ENCODE peak calls at places on chromosomes 16 and 17, in four cellular contexts. C, A, H and N are unnamed samples. For H3K36me3 and H3K27me3, the result is how much of the 10 kb centered on the place peaks cover.

GRCh38 chr16:89084411-89084810 is 9.2 kb upstream of the ACSF3 start:
- DNase-seq in C (no peak), A (no peak), H (no peak), N (no peak)

GRCh38 chr17:36892112-36892838 is 45.0 kb upstream of the LHX1 start:
- DNase-seq in C (peak), A (no peak), H (no peak), N (no peak)

GRCh38 chr17:357634-358033 is 5.0 kb upstream of the RPH3AL start:
- DNase-seq in C (no peak), A (no peak), H (no peak), N (no peak)

GRCh38 chr17:79382313-79382712 is 228.5 kb downstream of the RBFOX3 start:
- DNase-seq in C (no peak), A (no peak), H (no peak), N (no peak)

GRCh38 chr16:31181102-31181830 is 1.3 kb downstream of the FUS start:
- DNase-seq in C (no peak), A (no peak), H (peak), N (no peak)

GRCh38 chr16:66569131-66569530 is 2.9 kb downstream of the CMTM1 start:
- DNase-seq in C (no peak), A (no peak), H (peak), N (no peak)

GRCh38 chr17:78910885-78911284 is 7.9 kb upstream of the CEP295NL start:
- DNase-seq in C (no peak), A (no peak), H (no peak), N (no peak)

GRCh38 chr17:82754297-82755208 is 2.7 kb downstream of the TBCD start:
- DNase-seq in C (peak), A (no peak), H (no peak), N (no peak)

GRCh38 chr16:48117217-48118105 is 38.3 kb downstream of the ABCC12 start:
- DNase-seq in C (peak), A (no peak), H (no peak), N (peak)

GRCh38 chr17:62653002-62653830 is 25.7 kb downstream of the MRC2 start:
- DNase-seq in C (no peak), A (no peak), H (peak), N (peak)

GRCh38 chr17:42313773-42314566 is 25.7 kb downstream of the STAT5A start:
- DNase-seq in C (no peak), A (no peak), H (no peak), N (no peak)

GRCh38 chr17:76994237-76994637 is 126.0 kb downstream of the MGAT5B start:
- DNase-seq in C (no peak), A (no peak), H (no peak), N (no peak)

GRCh38 chr16:54193656-54194007 is 93.0 kb downstream of the IRX3 start:
- DNase-seq in C (peak), A (peak), H (peak), N (peak)

GRCh38 chr17:65978881-65979280 is 213.1 kb downstream of the CEP112 start:
- DNase-seq in C (no peak), A (no peak), H (peak), N (no peak)

GRCh38 chr16:53456625-53457024 is 22.4 kb downstream of the RBL2 start:
- DNase-seq in C (no peak), A (no peak), H (no peak), N (no peak)

GRCh38 chr17:1229354-1229890 is 40.8 kb upstream of the BHLHA9 start:
- DNase-seq in C (no peak), A (no peak), H (no peak), N (peak)

GRCh38 chr16:49528035-49528434 is 154.4 kb downstream of the C16orf78 start:
- DNase-seq in C (no peak), A (no peak), H (no peak), N (no peak)

GRCh38 chr16:2159052-2159838 is 3.7 kb downstream of the TRAF7 start:
- DNase-seq in C (no peak), A (no peak), H (peak), N (no peak)

GRCh38 chr17:28899212-28899815 is 1.8 kb upstream of the FLOT2 start:
- DNase-seq in C (no peak), A (no peak), H (no peak), N (no peak)

GRCh38 chr16:72198021-72198420 is 26.1 kb upstream of the PMFBP1 start:
- DNase-seq in C (no peak), A (no peak), H (peak), N (no peak)

GRCh38 chr17:49762148-49762941 is 1.6 kb downstream of the FAM117A start:
- DNase-seq in C (no peak), A (no peak), H (peak), N (no peak)

GRCh38 chr17:39623356-39623950 is 3.3 kb upstream of the PPP1R1B start:
- DNase-seq in C (no peak), A (peak), H (peak), N (peak)

GRCh38 chr17:39619786-39620101 is 7.0 kb upstream of the PPP1R1B start:
- DNase-seq in C (no peak), A (no peak), H (no peak), N (no peak)

GRCh38 chr17:39622380-39623006 is 4.3 kb upstream of the PPP1R1B start:
- DNase-seq in C (no peak), A (no peak), H (no peak), N (no peak)

GRCh38 chr17:39624313-39624712 is 2.4 kb upstream of the PPP1R1B start:
- DNase-seq in C (no peak), A (no peak), H (no peak), N (no peak)

GRCh38 chr17:39621523-39622379 is 5.0 kb upstream of the PPP1R1B start:
- DNase-seq in C (no peak), A (peak), H (peak), N (peak)
- H3K4me3 ChIP-seq in C (no peak), A (no peak), H (no peak), N (no peak)

GRCh38 chr16:84763629-84764028 is 56.2 kb upstream of the CRISPLD2 start:
- DNase-seq in C (no peak), A (no peak), H (no peak), N (no peak)
- H3K36me3 ChIP-seq in C (half or more), A (under half), H (under half), N (under half)

DNA sequence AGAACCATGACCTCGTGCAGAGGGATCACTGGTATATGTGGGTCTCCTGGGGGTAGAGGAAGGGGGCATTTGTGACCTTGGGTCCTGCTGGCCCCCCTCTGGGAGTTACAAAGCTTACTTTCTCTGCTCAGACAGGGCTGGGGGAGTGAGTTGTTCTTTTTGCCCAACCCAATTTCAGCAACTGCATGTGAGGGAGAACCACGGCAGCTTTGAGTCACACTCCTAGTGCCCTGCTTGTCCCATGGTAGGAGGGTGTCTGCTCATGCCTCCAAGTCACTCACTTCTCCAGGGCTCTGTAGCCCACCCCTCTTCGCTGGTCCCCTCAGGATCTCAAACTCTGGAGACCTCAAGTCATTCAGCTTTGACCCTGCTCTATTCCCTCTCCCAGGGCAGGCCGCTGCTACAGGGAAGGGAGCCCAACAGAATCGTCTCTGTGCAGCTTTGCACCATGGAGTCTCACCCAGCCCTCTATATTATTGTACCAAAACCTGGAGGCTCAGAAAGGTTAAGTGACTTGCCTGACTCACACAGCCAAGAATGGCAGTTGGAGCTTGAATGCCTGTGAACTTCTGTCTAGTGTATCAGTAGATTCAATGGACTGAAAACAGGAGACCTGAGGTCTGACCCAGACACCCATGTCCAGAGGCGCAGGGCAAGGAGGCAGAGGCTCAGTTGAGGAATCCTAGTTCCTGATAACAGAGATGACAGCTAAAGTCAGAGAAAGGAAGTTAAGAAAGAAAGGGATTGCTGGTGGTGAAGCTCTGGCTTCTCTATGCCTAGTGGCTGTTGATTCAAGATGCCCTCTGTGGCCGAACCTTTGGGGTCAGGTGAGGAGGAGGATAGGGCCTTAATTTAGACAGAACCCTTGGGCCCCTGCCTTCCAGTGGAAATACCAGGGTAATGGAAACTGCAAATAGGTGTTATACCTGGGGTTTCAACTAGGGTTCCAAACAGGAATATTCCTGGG is 14.6 kb upstream of the ETV4 start:
- DNase-seq in C (no peak), A (no peak), H (no peak), N (no peak)
- H3K27me3 ChIP-seq in C (under half), A (under half), H (under half), N (under half)

GRCh38 chr16:68466174-68466573 is 17.9 kb upstream of the SMPD3 start:
- DNase-seq in C (no peak), A (no peak), H (no peak), N (no peak)
- H3K4me3 ChIP-seq in C (no peak), A (no peak), H (no peak), N (no peak)

GRCh38 chr16:17013067-17013466 is 457.7 kb downstream of the XYLT1 start:
- DNase-seq in C (no peak), A (no peak), H (no peak), N (no peak)

GRCh38 chr16:17011712-17012111 is 459.0 kb downstream of the XYLT1 start:
- DNase-seq in C (no peak), A (no peak), H (no peak), N (no peak)

GRCh38 chr16:17017442-17017841 is 453.3 kb downstream of the XYLT1 start:
- DNase-seq in C (no peak), A (no peak), H (no peak), N (no peak)

GRCh38 chr16:17015702-17016101 is 455.1 kb downstream of the XYLT1 start:
- DNase-seq in C (no peak), A (no peak), H (no peak), N (no peak)

GRCh38 chr16:17014484-17015121 is 456.2 kb downstream of the XYLT1 start:
- DNase-seq in C (no peak), A (no peak), H (no peak), N (no peak)
- H3K36me3 ChIP-seq in C (under half), A (under half), H (under half), N (under half)

GRCh38 chr17:38743556-38744171 is 4.5 kb downstream of the PCGF2 start:
- DNase-seq in C (no peak), A (no peak), H (no peak), N (no peak)

GRCh38 chr17:38740806-38741205 is 7.3 kb downstream of the PCGF2 start:
- DNase-seq in C (no peak), A (no peak), H (no peak), N (no peak)

GRCh38 chr17:38742431-38743308 is 5.5 kb downstream of the PCGF2 start:
- DNase-seq in C (no peak), A (no peak), H (peak), N (no peak)

GRCh38 chr17:38741443-38741842 is 6.7 kb downstream of the PCGF2 start:
- DNase-seq in C (no peak), A (no peak), H (no peak), N (no peak)

DNA sequence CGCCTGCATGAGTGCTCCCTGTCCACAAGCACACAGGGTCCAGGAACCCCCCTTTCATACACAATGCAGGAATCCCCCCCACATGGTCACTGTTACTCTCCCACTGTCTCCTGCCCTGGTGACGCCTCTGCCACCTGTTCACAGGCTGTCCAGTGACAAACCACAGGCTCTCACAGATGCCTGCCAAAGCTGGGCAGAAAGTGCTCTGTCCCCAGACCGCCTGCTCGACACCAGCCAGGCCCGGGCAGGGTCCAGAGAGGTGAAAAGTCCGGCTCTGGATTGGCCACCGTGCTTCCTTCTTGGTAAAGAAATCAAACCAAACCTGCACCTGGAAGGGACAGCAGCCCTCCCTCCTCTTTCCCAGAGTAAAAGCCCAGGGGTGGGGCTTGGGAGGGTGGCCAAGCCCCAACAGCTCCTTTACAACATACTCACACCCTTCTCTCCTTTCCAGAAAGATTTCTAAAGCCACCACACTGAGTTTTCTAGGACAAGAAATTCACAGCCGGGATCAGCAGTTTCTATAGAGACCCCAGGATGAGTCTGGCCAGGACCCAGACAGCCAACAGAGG is 6.2 kb downstream of the PCGF2 start:
- DNase-seq in C (no peak), A (peak), H (no peak), N (no peak)
- H3K27me3 ChIP-seq in C (under half), A (under half), H (under half), N (under half)

DNA sequence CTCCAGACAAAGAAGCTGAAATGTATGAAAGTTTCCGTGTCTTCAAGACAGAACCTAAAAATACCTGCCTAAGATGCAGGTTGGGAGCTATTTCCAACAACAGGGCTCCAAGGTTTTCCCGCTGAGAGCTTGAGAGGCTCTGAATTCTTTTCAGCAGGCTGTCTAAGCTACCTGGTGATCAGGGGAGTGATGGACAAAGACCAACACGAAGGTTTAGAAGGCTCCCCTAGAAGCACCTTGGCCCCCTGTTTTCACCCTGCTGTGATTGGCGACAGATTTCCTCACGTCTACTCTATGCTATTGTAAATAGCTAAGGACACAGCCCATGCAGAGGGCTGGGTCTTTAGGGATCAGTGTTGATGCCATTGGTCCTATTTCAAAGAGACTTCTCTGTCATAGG is 275.2 kb upstream of the SALL1 start:
- DNase-seq in C (no peak), A (no peak), H (no peak), N (no peak)
- H3K4me3 ChIP-seq in C (no peak), A (no peak), H (no peak), N (no peak)

DNA sequence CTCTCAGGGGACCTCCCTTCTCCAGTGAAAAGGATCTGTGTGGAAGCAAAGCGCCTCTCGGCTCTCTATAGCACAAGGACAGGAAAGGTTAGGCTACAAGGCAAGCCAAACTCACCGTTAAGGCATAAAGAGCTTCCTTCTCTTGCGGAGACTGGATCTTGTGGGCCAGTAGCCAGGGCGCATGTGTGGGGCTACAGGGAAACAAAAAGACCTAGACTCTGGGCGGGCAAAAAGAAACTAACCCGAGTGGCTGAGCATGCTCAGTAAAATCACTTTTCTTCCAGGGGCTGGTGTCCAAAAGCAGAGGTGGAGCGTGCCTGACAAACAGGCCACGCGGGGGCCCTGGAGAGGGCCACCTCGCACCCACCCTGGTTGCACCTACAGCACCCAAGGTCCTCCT is 16.1 kb downstream of the GGA2 start:
- DNase-seq in C (no peak), A (peak), H (no peak), N (no peak)
- H3K36me3 ChIP-seq in C (under half), A (under half), H (under half), N (under half)

GRCh38 chr16:5216681-5217080 is 119.1 kb upstream of the EEF2KMT start:
- DNase-seq in C (no peak), A (no peak), H (no peak), N (no peak)

GRCh38 chr16:5220705-5221104 is 123.1 kb upstream of the EEF2KMT start:
- DNase-seq in C (no peak), A (no peak), H (no peak), N (no peak)

GRCh38 chr16:5214466-5214865 is 116.9 kb upstream of the EEF2KMT start:
- DNase-seq in C (no peak), A (no peak), H (no peak), N (no peak)

DNA sequence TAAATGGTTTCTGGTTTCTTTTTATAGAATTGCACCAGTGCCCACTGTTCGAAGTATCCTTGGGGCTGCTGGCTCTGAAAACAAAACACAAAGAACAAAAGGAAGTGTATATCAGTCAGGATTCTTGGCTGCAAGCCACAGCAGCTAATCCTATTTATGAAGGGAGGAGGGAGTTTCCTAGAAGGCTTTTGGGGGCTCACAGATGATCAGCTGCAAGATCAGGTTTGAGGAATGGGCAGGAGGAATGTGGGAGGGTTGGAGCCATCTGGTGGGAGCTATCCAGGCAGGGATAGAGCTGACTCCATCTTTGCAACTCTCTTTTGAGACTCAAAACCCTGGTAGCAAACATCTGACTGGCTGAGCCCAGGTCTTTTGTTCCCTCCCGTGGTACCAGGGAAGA is 118.3 kb upstream of the EEF2KMT start:
- DNase-seq in C (no peak), A (no peak), H (no peak), N (no peak)
- H3K27me3 ChIP-seq in C (under half), A (under half), H (under half), N (under half)